ENCODE peak calls at places on chromosomes 2 and 18, in four cellular contexts. F is tibial nerve, M is A549, A is H1. U is an unnamed sample.

GRCh38 chr18:9092665-9093064 is 9.8 kb upstream of the NDUFV2 start:
- DNase-seq in A (no peak), F (no peak), M (no peak), U (no peak)

GRCh38 chr18:40866013-40866644 is 1088.9 kb upstream of the PIK3C3 start:
- DNase-seq in M (no peak), F (no peak), A (no peak), U (no peak)

GRCh38 chr2:76202866-76203265 is 492.2 kb upstream of the GCFC2 start:
- DNase-seq in F (no peak), A (no peak), M (no peak), U (no peak)

GRCh38 chr2:88234760-88235159 is 64.6 kb downstream of the THNSL2 start:
- DNase-seq in F (no peak), M (no peak), A (no peak), U (no peak)

GRCh38 chr2:216549926-216550690 is 51.5 kb downstream of the RPL37A start:
- DNase-seq in M (no peak), A (no peak), F (no peak), U (no peak)

GRCh38 chr18:23967321-23968089 is 47.0 kb upstream of the TTC39C start:
- DNase-seq in M (no peak), A (no peak), F (no peak), U (no peak)

GRCh38 chr2:65435625-65436168 is 3.3 kb upstream of the SPRED2 start:
- DNase-seq in M (peak; percentile 95), A (no peak), F (peak; percentile 73), U (peak; percentile 84)

GRCh38 chr2:237723613-237724012 is 75.0 kb upstream of the RBM44 start:
- DNase-seq in M (peak; percentile 51), F (no peak), A (no peak), U (peak; percentile 57)

GRCh38 chr2:40721595-40721994 is 269.7 kb upstream of the SLC8A1 start:
- DNase-seq in A (no peak), F (no peak), M (no peak), U (no peak)

GRCh38 chr2:217108086-217108485 is 248.2 kb upstream of the TNP1 start:
- DNase-seq in M (no peak), F (no peak), A (no peak), U (no peak)

GRCh38 chr2:120429586-120430500 is 83.9 kb downstream of the INHBB start:
- DNase-seq in A (no peak), F (no peak), M (no peak), U (no peak)

GRCh38 chr2:196233033-196233807 is 61.8 kb upstream of the STK17B start:
- DNase-seq in M (peak; percentile 5), A (no peak), F (peak; percentile 29), U (peak; percentile 50)

GRCh38 chr2:41966431-41966893 is 81.4 kb upstream of the PKDCC start:
- DNase-seq in F (peak; percentile 86), M (peak; percentile 79), A (no peak), U (peak; percentile 49)
- TF ChIP-seq POLR2A in F (no peak), M (no peak), A (no peak), U (no peak)

DNA sequence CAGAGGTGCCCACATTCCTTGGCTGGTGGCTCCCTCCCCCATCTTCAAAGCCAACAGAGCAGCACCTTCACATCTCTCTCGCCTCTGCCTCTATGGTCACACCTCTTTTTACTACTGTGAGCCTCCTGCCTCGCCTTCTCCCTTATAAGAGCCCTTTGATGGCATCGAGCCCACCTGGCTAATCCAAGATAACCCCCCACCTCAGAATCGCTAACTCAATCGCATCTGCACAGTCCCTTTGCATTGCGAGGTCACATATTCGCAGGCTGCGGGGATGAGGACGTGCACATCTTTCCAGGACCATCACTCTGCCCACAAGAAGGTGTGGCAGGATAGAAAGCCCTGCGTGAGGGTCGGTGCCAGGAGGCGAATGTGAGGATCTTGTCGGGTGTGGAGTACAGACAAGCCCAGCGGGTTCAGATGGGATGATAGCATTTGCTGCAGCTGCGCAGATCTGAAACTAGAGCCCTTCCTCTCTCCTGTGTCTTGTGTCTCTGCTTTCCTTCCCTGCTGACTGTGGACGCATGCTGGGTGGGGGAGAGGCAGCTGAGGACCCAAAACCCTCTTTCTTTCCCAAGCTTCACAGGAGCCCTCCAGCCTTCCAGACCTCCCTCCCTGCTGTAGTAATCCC is 148.3 kb upstream of the HDAC4 start:
- DNase-seq in F (no peak), A (no peak), M (no peak), U (no peak)
- H3K27ac ChIP-seq in F (no peak overlapping the region), A (no peak overlapping the region), M (no peak overlapping the region), U (no peak overlapping the region)

GRCh38 chr2:148020036-148020357 is 540 bp downstream of the ORC4 start:
- DNase-seq in M (no peak), F (peak; percentile 17), A (no peak), U (no peak)

GRCh38 chr2:148013879-148014278 is 6.7 kb downstream of the ORC4 start:
- DNase-seq in M (no peak), F (no peak), A (no peak), U (no peak)

GRCh38 chr2:148020358-148021058 is at the start of gene ORC4:
- DNase-seq in M (peak; percentile 83), F (peak; percentile 99), A (peak; percentile 97), U (peak; percentile 99)

DNA sequence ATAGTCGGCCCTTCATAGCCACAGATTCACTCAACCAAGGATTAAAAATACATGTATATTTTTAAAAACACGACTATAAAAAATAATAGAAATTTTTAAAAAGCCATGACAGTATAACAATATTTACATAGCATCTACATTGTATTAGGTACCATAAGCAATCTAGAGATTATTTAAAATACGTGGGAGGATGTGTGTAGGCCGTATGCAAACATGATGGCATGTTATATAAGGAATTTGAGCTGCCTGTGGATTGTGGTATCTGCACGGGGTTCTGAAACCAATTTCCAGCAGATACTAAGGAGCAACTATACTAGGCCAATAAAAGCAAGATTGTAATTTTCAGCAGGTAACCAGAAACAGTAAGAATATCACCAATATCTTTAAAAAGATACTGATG is 5.9 kb downstream of the ORC4 start:
- DNase-seq in M (no peak), F (no peak), A (no peak), U (no peak)
- TF ChIP-seq EP300 in M (no peak), F (no peak), A (no peak), U (no peak)

DNA sequence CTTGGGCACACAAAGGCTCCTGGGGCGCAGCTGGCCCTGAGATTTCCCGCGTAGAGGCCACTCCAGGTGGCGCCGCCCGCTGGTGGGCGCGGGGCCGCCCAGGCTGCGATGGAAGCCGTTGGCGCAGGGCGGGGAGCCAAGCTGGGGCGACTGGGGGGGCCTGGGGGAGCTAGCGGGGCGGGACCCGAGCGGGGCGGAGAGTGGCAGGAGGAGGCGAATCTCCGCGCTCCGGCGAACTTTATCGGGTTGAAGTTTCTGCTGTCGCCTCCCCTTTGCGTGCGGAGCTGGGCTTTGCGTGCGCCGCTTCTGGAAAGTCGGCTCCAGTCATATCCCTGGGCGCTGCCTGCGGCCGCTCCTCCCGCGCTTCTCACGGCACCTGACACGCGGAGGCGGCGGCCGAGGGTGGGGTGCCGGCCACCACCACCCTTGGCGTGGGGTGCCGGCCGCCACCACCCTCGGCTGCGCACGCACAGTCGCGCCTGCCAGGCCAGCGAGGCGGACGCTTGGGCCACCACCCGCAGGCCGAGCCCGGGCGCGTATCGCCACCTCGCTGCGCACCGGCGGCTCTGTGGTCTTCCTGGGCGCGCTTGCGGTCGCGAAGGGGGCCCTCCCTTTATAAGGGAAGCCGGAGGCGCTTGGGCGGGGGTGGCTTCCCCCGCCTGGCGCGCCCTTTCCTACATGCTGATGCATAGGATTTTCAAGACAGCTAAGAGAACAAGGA is 919 bp upstream of the CYP1B1 start:
- DNase-seq in A (no peak), F (peak; percentile 66), M (peak; percentile 78), U (peak; percentile 70)
- TF ChIP-seq POLR2A in A (no peak), F (peak; percentile 15), M (peak; percentile 57), U (no peak)

GRCh38 chr2:135963841-135964240 is 21.6 kb downstream of the DARS1 start:
- DNase-seq in A (no peak), M (no peak), F (no peak), U (no peak)

GRCh38 chr2:135960150-135960549 is 25.3 kb downstream of the DARS1 start:
- DNase-seq in F (no peak), M (no peak), A (no peak), U (no peak)

GRCh38 chr2:135965756-135966155 is 19.7 kb downstream of the DARS1 start:
- DNase-seq in M (no peak), A (no peak), F (no peak), U (no peak)

GRCh38 chr2:135960598-135961551 is 24.6 kb downstream of the DARS1 start:
- DNase-seq in A (no peak), M (no peak), F (no peak), U (no peak)

DNA sequence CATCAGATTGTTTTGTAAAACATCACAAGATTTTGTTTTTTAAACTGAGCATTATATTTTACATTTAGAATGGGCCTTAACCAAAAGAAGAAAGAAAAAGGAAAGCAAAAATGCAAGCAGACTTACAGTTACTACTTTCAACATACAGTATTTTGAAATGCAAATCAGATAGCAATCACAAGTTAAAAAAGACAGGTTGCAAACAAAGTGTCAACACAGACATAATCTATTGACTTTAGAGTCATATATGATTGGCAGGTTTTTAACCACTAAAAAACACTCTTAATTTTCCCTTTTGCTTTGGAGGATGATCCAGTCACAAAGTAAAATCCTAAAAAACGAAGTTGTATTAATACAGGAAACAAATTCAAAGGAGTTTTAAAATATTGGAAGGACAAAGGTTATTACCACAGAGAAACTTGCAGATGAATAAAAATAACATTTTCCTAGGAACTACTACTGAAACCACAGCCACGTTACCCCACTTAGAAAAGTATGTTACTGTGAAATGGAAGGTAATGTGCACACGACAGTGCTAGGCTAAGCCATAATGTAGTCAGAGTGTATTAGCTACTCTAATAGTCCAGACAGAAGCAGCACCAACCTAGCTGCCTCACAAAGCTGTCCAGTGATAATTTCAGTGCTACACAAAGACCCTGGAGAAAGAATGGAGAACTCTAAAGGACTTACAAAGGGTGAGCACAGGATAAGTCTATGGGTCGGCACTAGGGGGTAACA is 22.9 kb downstream of the DARS1 start:
- DNase-seq in F (no peak), M (no peak), A (no peak), U (no peak)
- H3K27ac ChIP-seq in F (no peak overlapping the region), M (no peak overlapping the region), A (no peak overlapping the region), U (no peak overlapping the region)

GRCh38 chr2:234335676-234336228 is 161.1 kb downstream of the ARL4C start:
- DNase-seq in F (peak; percentile 91), M (no peak), A (no peak), U (peak; percentile 32)
- TF ChIP-seq EP300 in F (peak; percentile 84), M (no peak), A (no peak), U (peak; percentile 33)

DNA sequence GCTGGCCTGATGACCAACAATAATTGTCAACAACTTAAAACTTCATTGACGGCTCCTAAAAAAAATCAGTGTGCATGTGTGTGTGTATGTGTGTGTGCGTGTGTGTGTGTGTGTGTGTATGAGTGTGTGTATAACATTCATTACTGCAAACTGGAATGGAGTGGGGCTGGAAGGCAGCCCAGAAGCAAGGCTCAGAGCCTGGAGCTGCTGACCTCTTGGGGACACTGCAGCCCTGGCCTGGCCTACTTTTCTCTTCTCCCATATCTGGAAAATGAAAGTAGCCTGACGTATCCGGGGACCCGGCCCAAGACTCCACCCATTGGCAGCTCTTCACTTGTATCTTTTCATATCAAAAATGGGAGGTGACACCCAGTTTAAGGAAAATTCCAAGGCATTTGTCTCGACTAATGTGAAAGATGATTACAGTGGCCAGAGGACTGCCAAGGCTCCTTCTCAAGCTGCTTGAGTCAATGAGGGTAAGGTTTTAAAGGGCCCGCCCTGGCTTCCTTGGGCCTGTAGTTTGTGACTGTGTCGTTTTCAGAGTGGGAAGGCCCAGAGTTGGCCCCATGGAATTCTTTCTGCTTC is 72.4 kb upstream of the IL1R1 start:
- DNase-seq in M (peak; percentile 66), F (peak; percentile 65), A (no peak), U (peak; percentile 86)
- TF ChIP-seq POLR2A in M (no peak), F (no peak), A (no peak), U (no peak)

U was measured in stomach.